ENCODE peak calls at places on chromosomes 4 and X, in five cellular contexts. X, H, A, Y and W are unnamed samples.

GRCh38 chrX:37455381-37455780 is 106.2 kb downstream of the PRRG1 start:
- DNase-seq in X (no peak), H (no peak), A (no peak), Y (no peak), W (no peak)

GRCh38 chrX:104679175-104679574 is 113.2 kb downstream of the IL1RAPL2 start:
- DNase-seq in X (no peak), H (no peak), A (no peak), Y (no peak), W (no peak)

GRCh38 chr4:189660737-189661330 is 279.8 kb upstream of the FRG1 start:
- DNase-seq in X (no peak), H (no peak), A (no peak), Y (no peak), W (no peak)

GRCh38 chrX:115892787-115893671 is 277.5 kb upstream of the AGTR2 start:
- DNase-seq in X (peak), H (peak), A (peak), Y (no peak), W (peak)

GRCh38 chr4:83617371-83618021 is 81.6 kb downstream of the GPAT3 start:
- DNase-seq in X (no peak), H (no peak), A (no peak), Y (no peak), W (no peak)

GRCh38 chr4:121146530-121146929 is 17.6 kb downstream of the TNIP3 start:
- DNase-seq in X (no peak), H (no peak), A (no peak), Y (no peak), W (no peak)

GRCh38 chr4:29277381-29277780 is 1442.8 kb upstream of the PCDH7 start:
- DNase-seq in X (no peak), H (no peak), A (peak), Y (no peak), W (peak)

GRCh38 chr4:7313361-7313811 is 121.0 kb downstream of the SORCS2 start:
- DNase-seq in X (peak), H (no peak), A (no peak), Y (no peak), W (no peak)

GRCh38 chr4:146407669-146408084 is 114.1 kb downstream of the SLC10A7 start:
- DNase-seq in X (no peak), H (no peak), A (peak), Y (no peak), W (peak)

GRCh38 chr4:125168531-125168930 is 146.2 kb upstream of the FAT4 start:
- DNase-seq in X (no peak), H (no peak), A (no peak), Y (no peak), W (peak)

GRCh38 chr4:37983951-37984350 is 23.8 kb downstream of the PTTG2 start:
- DNase-seq in X (no peak), H (no peak), A (peak), Y (no peak), W (peak)

GRCh38 chr4:70197842-70198241 is 2.3 kb downstream of the ODAM start:
- DNase-seq in X (peak), H (no peak), A (no peak), Y (no peak), W (no peak)

GRCh38 chr4:107994894-107995293 is 5.2 kb downstream of the HADH start:
- DNase-seq in X (no peak), H (no peak), A (no peak), Y (no peak), W (no peak)

GRCh38 chrX:82384401-82384800 is 1123.7 kb upstream of the POU3F4 start:
- DNase-seq in X (peak), H (no peak), A (no peak), Y (no peak), W (no peak)

GRCh38 chr4:15303052-15303641 is 124.7 kb upstream of the C1QTNF7 start:
- DNase-seq in X (no peak), H (no peak), A (peak), Y (no peak), W (peak)

GRCh38 chrX:28628101-28628500 is 40.9 kb downstream of the IL1RAPL1 start:
- DNase-seq in X (no peak), H (no peak), A (no peak), Y (no peak), W (no peak)

GRCh38 chr4:84403656-84404055 is 95.4 kb downstream of the NKX6-1 start:
- DNase-seq in X (no peak), H (no peak), A (peak), Y (no peak), W (peak)

GRCh38 chrX:37912286-37912685 is 64.9 kb upstream of the DYNLT3 start:
- DNase-seq in X (no peak), H (no peak), A (no peak), Y (no peak), W (peak)